ENCODE peak calls at places on chromosomes 2 and 18, in six cellular contexts. J is K562, C is GM12892, U is HepG2, R is H1, H is GM12878. L is an unnamed sample.
A peak's percentile ranks its signal among the peaks of the same experiment; 100 is the strongest.

GRCh38 chr2:17539596-17539992 is 902 bp upstream of the VSNL1 start:
- DNase-seq in J (no peak), C (no peak), U (peak; percentile 83), R (peak; percentile 72), H (no peak), L (no peak)

GRCh38 chr2:121949271-121949670 is 193.8 kb downstream of the TSN start:
- DNase-seq in J (no peak), C (no peak), U (no peak), R (no peak), H (no peak), L (no peak)

GRCh38 chr18:75592527-75592926 is 165.0 kb upstream of the SMIM21 start:
- DNase-seq in J (no peak), C (no peak), U (no peak), R (no peak), H (no peak), L (no peak)

GRCh38 chr2:27071990-27072830 is 756 bp upstream of the OST4 start:
- DNase-seq in J (peak; percentile 48), C (no peak), U (no peak), R (peak; percentile 67), H (no peak), L (no peak)

GRCh38 chr18:11004294-11004693 is 145.1 kb downstream of the PIEZO2 start:
- DNase-seq in J (no peak), C (no peak), U (no peak), R (no peak), H (peak; percentile 54), L (no peak)

GRCh38 chr18:49813071-49813320 is 337 bp downstream of the ACAA2 start:
- DNase-seq in J (peak; percentile 17), C (peak; percentile 19), U (peak; percentile 24), R (no peak), H (no peak), L (no peak)

GRCh38 chr18:36212301-36212977 is 25.1 kb downstream of the MOCOS start:
- DNase-seq in J (peak; percentile 65), C (no peak), U (no peak), R (no peak), H (no peak), L (no peak)

GRCh38 chr2:96547203-96547641 is 10.7 kb downstream of the ARID5A start:
- DNase-seq in J (no peak), C (no peak), U (no peak), R (peak; percentile 74), H (no peak), L (no peak)

GRCh38 chr2:234842753-234843152 is 109.1 kb upstream of the SH3BP4 start:
- DNase-seq in J (no peak), C (no peak), U (no peak), R (no peak), H (no peak), L (no peak)

GRCh38 chr2:120534457-120534856 is 188.5 kb downstream of the INHBB start:
- DNase-seq in J (no peak), C (no peak), U (no peak), R (no peak), H (no peak), L (no peak)

GRCh38 chr18:26088482-26088881 is 1.9 kb downstream of the SS18 start:
- DNase-seq in J (peak; percentile 41), C (no peak), U (no peak), R (no peak), H (no peak), L (no peak)

GRCh38 chr18:11081009-11081532 is 68.3 kb downstream of the PIEZO2 start:
- DNase-seq in J (no peak), C (no peak), U (no peak), R (no peak), H (peak; percentile 42), L (no peak)

GRCh38 chr2:33212151-33212550 is 264.3 kb upstream of the RASGRP3 start:
- DNase-seq in J (peak; percentile 72), C (no peak), U (peak; percentile 45), R (no peak), H (no peak), L (no peak)

GRCh38 chr2:152716805-152717241 is 438 bp downstream of the PRPF40A start:
- DNase-seq in J (peak; percentile 49), C (no peak), U (peak; percentile 46), R (peak; percentile 51), H (no peak), L (no peak)

DNA sequence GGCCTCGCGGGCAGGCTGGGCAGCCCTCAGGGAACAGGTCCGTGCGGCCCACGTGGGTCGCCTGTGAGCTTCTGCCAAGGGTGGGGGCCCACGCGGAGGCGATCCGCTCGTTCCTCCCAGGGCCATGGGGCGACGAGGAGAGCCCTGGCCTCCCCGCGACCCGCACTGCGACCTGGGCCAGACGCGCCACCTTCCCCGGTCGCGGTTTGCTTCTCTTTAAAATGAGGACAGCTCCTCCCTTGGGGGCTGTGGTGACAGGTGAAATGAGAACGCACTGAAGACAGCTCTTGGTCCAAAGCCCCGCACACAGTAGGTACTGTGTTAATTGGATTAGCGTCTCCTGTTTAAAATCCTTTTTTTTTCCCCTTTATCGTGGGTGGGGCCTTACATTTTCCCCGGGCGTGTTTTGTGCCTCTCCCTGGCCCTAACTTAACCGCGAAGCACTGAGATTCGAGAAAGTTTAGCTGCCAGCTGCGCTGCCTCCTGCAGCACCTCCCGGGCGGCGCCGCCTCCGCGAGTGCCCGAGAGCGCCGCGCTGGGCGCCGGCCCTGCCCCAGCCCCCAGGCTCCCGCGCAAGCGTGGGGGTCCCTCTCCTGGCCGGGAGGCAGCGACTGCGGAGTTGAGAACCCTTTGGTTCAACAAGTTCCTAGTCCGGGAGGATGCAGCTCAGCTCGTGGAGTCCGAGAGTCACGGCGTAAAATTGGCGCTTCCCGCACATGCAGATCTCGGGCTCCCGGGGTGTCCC is 1.1 kb downstream of the HPCAL1 start:
- DNase-seq in J (peak; percentile 49), C (no peak), U (peak; percentile 44), R (peak; percentile 59), H (no peak), L (peak; percentile 46)
- TF ChIP-seq POLR2A in J (no peak), C (no peak), U (no peak), R (no peak), H (no peak), L (no peak)

DNA sequence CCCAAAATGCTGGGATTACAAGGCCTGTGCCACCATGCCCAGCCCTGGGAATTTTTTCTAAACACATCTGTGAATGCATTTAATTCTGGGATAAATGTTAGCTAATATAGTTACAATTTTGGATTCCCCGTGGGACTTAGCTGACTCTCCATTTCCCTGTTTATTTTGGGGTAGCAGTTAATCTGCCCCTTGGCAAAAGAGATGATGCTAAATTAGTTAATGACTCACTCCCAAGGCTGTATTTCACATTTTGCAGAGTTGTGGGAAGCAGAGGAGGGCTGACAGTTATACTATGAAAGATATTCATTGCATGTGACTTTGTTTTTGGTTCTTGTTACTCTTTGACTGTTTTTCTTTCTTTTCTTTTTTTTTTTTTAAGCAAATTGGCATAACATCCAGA is 3.2 kb downstream of the MTHFD2 start:
- DNase-seq in J (no peak), C (no peak), U (no peak), R (no peak), H (no peak), L (no peak)
- TF ChIP-seq POLR2AphosphoS5 in J (no peak), C (no peak), U (no peak), R (no peak), H (no peak), L (no peak)

DNA sequence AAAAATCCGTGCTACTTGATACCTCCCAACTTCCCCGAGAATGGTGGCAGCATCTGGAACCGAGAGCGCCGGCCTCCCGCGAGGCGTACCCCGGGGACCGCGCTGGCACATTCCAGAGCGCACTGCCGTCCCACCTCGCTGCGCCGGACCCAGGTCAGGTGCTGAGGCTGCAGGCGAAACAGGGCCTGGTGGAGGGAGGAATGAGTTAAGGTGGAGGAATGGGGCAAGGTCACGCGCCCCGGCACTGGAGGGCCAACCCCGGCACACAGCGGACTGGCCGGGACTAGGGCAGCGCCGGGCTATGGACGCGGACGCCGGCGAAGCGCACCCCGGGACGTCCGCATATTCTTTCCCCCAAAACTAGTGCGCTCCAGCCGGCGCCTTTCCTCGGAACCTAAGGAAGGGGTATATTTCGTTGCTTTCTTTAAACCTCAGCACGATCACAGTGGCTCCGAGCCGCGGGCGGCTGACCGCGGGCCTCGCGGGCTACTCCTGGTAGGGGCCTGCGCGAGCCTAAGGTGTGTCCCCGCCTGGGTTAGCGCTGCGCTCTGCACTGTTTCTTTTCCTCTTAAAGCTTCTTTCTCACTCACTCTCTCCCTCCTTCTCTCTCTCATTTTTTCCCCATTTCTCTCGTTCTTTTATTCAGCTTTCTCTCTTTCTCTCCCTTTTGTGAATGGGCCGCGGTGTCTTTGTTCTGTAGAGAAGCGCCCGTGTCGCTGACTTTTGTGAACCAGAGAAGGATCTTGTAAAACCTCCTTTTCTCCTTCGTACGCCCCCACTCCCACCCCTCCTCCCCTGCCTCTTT is 2.1 kb upstream of the OTX1 start:
- DNase-seq in J (no peak), C (no peak), U (no peak), R (peak; percentile 81), H (no peak), L (no peak)
- TF ChIP-seq TAF1 in J (no peak), C (no peak), U (no peak), R (no peak), H (no peak), L (no peak)

DNA sequence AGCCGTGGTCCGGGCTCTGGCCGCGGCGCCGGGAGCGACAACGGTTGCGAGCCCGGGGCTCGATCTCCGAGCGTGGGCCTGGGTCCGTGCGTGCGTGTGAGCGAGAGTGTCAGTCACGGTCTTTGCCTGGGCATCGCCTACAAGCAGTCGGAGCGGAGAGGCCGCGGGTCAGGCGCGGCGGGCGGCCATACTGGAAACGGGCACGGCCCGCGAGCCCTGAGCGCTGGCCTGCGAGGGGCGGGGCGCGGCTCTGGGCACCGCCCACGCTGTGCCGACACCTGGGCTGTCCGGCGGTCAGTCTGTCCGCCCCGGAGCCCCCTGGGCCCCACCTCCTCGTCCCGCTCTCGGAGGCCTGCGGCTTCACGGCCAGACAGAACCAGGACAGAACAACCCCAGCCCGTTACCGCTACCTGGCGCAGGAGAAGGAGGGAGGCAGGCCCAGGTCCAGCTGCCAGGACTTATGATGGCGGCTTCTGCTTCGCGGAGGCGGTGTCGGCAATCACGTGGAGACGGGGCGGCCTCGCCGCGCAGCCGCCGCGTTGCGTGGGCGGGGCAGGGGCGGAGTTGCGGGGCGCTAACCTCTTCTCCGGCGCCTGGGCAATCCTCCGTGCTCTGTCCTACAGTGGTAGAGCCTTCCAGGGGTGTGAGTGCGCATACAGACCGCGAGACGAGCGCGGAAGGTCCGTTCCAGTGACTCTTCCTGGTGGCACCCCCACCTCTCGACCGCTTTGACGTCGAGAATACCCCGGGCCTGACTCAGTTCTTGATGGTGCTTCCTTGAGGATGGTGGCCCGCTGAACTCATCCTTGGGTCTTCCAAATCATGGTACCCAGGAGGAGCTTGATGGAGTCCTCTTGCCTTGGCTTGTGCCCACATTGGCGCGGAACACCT is at the start of gene TMEM131:
- DNase-seq in J (peak; percentile 95), C (peak; percentile 84), U (peak; percentile 88), R (peak; percentile 96), H (peak; percentile 74), L (peak; percentile 81)
- TF ChIP-seq POLR2A in J (peak; percentile 73), C (peak; percentile 74), U (peak; percentile 90), R (peak; percentile 36), H (peak; percentile 88), L (peak; percentile 48)

L was measured in GM12891.